ENCODE peak calls at places on chromosomes 7 and 10, in nine cellular contexts. One of them, this sample, is unnamed.

GRCh38 chr10:111934926-111935325 is 248.6 kb downstream of the GPAM start:
- DNase-seq in GM20000: no peak
- DNase-seq in A673: no peak
- DNase-seq in Panc1: no peak
- DNase-seq in RKO: no peak
- DNase-seq in GM12865: no peak
- DNase-seq in stimulated activated CD4-positive, alpha-beta T cell treated with anti-CD3 and anti-CD28 coated beads, Interleukin-12 subunit alpha, Interleukin-12 subunit beta, amount 100 ng/mL, for 4 hours: no peak
- DNase-seq in T-helper 1 cell: no peak
- DNase-seq in gastrocnemius medialis: no peak
- DNase-seq in this sample: no peak

GRCh38 chr7:105782391-105783063 is 93.9 kb downstream of the ATXN7L1 start:
- DNase-seq in A673: no peak
- DNase-seq in RKO: peak; percentile 61
- DNase-seq in gastrocnemius medialis: no peak
- DNase-seq in T-helper 1 cell: no peak
- DNase-seq in GM20000: no peak
- DNase-seq in stimulated activated CD4-positive, alpha-beta T cell treated with anti-CD3 and anti-CD28 coated beads, Interleukin-12 subunit alpha, Interleukin-12 subunit beta, amount 100 ng/mL, for 4 hours: peak; percentile 18
- DNase-seq in Panc1: no peak
- DNase-seq in GM12865: no peak
- DNase-seq in this sample: no peak

GRCh38 chr10:49178489-49179471 is 9.4 kb downstream of the TMEM273 start:
- DNase-seq in A673: no peak
- DNase-seq in RKO: no peak
- DNase-seq in GM12865: no peak
- DNase-seq in GM20000: no peak
- DNase-seq in T-helper 1 cell: no peak
- DNase-seq in gastrocnemius medialis: no peak
- DNase-seq in Panc1: no peak
- DNase-seq in stimulated activated CD4-positive, alpha-beta T cell treated with anti-CD3 and anti-CD28 coated beads, Interleukin-12 subunit alpha, Interleukin-12 subunit beta, amount 100 ng/mL, for 4 hours: no peak
- DNase-seq in this sample: peak; percentile 74

GRCh38 chr10:35416628-35417625 is 80.6 kb downstream of the CCNY start:
- DNase-seq in T-helper 1 cell: no peak
- DNase-seq in A673: no peak
- DNase-seq in GM12865: peak; percentile 13
- DNase-seq in GM20000: no peak
- DNase-seq in RKO: no peak
- DNase-seq in gastrocnemius medialis: no peak
- DNase-seq in stimulated activated CD4-positive, alpha-beta T cell treated with anti-CD3 and anti-CD28 coated beads, Interleukin-12 subunit alpha, Interleukin-12 subunit beta, amount 100 ng/mL, for 4 hours: no peak
- DNase-seq in Panc1: no peak
- DNase-seq in this sample: no peak

GRCh38 chr7:95907337-95907736 is 135.0 kb downstream of the DYNC1I1 start:
- DNase-seq in A673: no peak
- DNase-seq in GM12865: no peak
- DNase-seq in Panc1: no peak
- DNase-seq in stimulated activated CD4-positive, alpha-beta T cell treated with anti-CD3 and anti-CD28 coated beads, Interleukin-12 subunit alpha, Interleukin-12 subunit beta, amount 100 ng/mL, for 4 hours: no peak
- DNase-seq in gastrocnemius medialis: no peak
- DNase-seq in RKO: no peak
- DNase-seq in T-helper 1 cell: no peak
- DNase-seq in GM20000: no peak
- DNase-seq in this sample: no peak

GRCh38 chr10:47370878-47371277 is 13.2 kb downstream of the ZNF488 start:
- DNase-seq in GM12865: no peak
- DNase-seq in RKO: no peak
- DNase-seq in T-helper 1 cell: no peak
- DNase-seq in Panc1: no peak
- DNase-seq in GM20000: no peak
- DNase-seq in A673: no peak
- DNase-seq in gastrocnemius medialis: no peak
- DNase-seq in stimulated activated CD4-positive, alpha-beta T cell treated with anti-CD3 and anti-CD28 coated beads, Interleukin-12 subunit alpha, Interleukin-12 subunit beta, amount 100 ng/mL, for 4 hours: no peak
- DNase-seq in this sample: peak; percentile 8

GRCh38 chr7:90303241-90303640 is 17.9 kb downstream of the FAM237B start:
- DNase-seq in GM12865: no peak
- DNase-seq in T-helper 1 cell: no peak
- DNase-seq in GM20000: no peak
- DNase-seq in stimulated activated CD4-positive, alpha-beta T cell treated with anti-CD3 and anti-CD28 coated beads, Interleukin-12 subunit alpha, Interleukin-12 subunit beta, amount 100 ng/mL, for 4 hours: no peak
- DNase-seq in A673: no peak
- DNase-seq in Panc1: no peak
- DNase-seq in RKO: no peak
- DNase-seq in gastrocnemius medialis: no peak
- DNase-seq in this sample: no peak

GRCh38 chr7:7181519-7182155 is 707 bp upstream of the C1GALT1 start:
- DNase-seq in stimulated activated CD4-positive, alpha-beta T cell treated with anti-CD3 and anti-CD28 coated beads, Interleukin-12 subunit alpha, Interleukin-12 subunit beta, amount 100 ng/mL, for 4 hours: peak; percentile 25
- DNase-seq in T-helper 1 cell: peak; percentile 45
- DNase-seq in GM20000: peak; percentile 71
- DNase-seq in A673: no peak
- DNase-seq in gastrocnemius medialis: no peak
- DNase-seq in Panc1: peak; percentile 64
- DNase-seq in RKO: peak; percentile 80
- DNase-seq in GM12865: peak; percentile 92
- DNase-seq in this sample: peak; percentile 28

GRCh38 chr7:34155225-34155908 is 250.0 kb downstream of the BMPER start:
- DNase-seq in T-helper 1 cell: no peak
- DNase-seq in A673: peak; percentile 85
- DNase-seq in RKO: peak; percentile 55
- DNase-seq in Panc1: no peak
- DNase-seq in stimulated activated CD4-positive, alpha-beta T cell treated with anti-CD3 and anti-CD28 coated beads, Interleukin-12 subunit alpha, Interleukin-12 subunit beta, amount 100 ng/mL, for 4 hours: no peak
- DNase-seq in GM20000: no peak
- DNase-seq in gastrocnemius medialis: peak; percentile 76
- DNase-seq in GM12865: no peak
- DNase-seq in this sample: peak; percentile 41